ENCODE peak calls at places on chromosomes 1 and 21, in five cellular contexts. L is neural progenitor cell, C is A549, K is pancreas, N is uterus. G is an unnamed sample.

GRCh38 chr1:25031601-25031965 is 101.5 kb upstream of the RUNX3 start:
- DNase-seq in L (no peak), C (no peak), N (no peak), K (no peak), G (no peak)

GRCh38 chr1:167819849-167820683 is 93.9 kb downstream of the ADCY10 start:
- DNase-seq in N (peak; percentile 70), L (peak; percentile 84), C (peak; percentile 84), K (peak; percentile 80), G (peak; percentile 67)

GRCh38 chr21:15669247-15669646 is 60.5 kb upstream of the USP25 start:
- DNase-seq in N (no peak), L (no peak), C (no peak), K (no peak), G (peak; percentile 11)

GRCh38 chr1:94629259-94630181 is 88.0 kb upstream of the F3 start:
- DNase-seq in C (no peak), L (no peak), N (no peak), K (no peak), G (no peak)

GRCh38 chr1:31531177-31532000 is 44.9 kb upstream of the TINAGL1 start:
- DNase-seq in K (no peak), N (no peak), L (no peak), C (no peak), G (no peak)

GRCh38 chr1:212256404-212256803 is 28.8 kb upstream of the PPP2R5A start:
- DNase-seq in N (no peak), K (no peak), C (no peak), L (no peak), G (no peak)

GRCh38 chr21:40901690-40902089 is 54.7 kb upstream of the DSCAM start:
- DNase-seq in K (no peak), L (no peak), N (peak; percentile 52), C (no peak), G (no peak)

GRCh38 chr1:53450225-53450624 is 9.0 kb upstream of the DMRTB1 start:
- DNase-seq in L (peak; percentile 29), K (no peak), C (no peak), N (no peak), G (no peak)

GRCh38 chr1:212518188-212518951 is 85.7 kb downstream of the NENF start:
- DNase-seq in N (peak; percentile 25), C (peak; percentile 75), L (no peak), K (peak; percentile 69), G (peak; percentile 62)

GRCh38 chr1:224402472-224403035 is 32.0 kb downstream of the WDR26 start:
- DNase-seq in N (no peak), C (no peak), L (no peak), K (no peak), G (no peak)

GRCh38 chr1:224300346-224300745 is 29.6 kb downstream of the NVL start:
- DNase-seq in K (no peak), N (no peak), L (no peak), C (peak; percentile 45), G (peak; percentile 28)

GRCh38 chr1:20665736-20666135 is 4.6 kb upstream of the DDOST start:
- DNase-seq in C (no peak), N (no peak), L (no peak), K (no peak), G (no peak)

GRCh38 chr21:43608664-43609063 is 50.6 kb downstream of the HSF2BP start:
- DNase-seq in N (no peak), C (no peak), L (no peak), K (no peak), G (no peak)

GRCh38 chr1:87642581-87643129 is 314.0 kb downstream of the LMO4 start:
- DNase-seq in N (no peak), L (peak; percentile 74), C (no peak), K (no peak), G (no peak)

GRCh38 chr1:19219451-19219850 is 9.4 kb upstream of the UBR4 start:
- DNase-seq in K (no peak), C (no peak), L (no peak), N (no peak), G (no peak)

GRCh38 chr1:96741335-96741734 is 19.8 kb downstream of the PTBP2 start:
- DNase-seq in C (no peak), K (no peak), N (no peak), L (no peak), G (no peak)

GRCh38 chr1:70887936-70888335 is 159.7 kb downstream of the PTGER3 start:
- DNase-seq in C (no peak), N (peak; percentile 75), K (no peak), L (no peak), G (no peak)

GRCh38 chr1:183274836-183275235 is 88.8 kb downstream of the LAMC2 start:
- DNase-seq in N (no peak), K (no peak), C (no peak), L (no peak), G (no peak)

GRCh38 chr1:46613661-46614603 is 2.7 kb downstream of the MOB3C start:
- DNase-seq in K (peak; percentile 87), C (peak; percentile 14), L (peak; percentile 83), N (peak; percentile 89), G (peak; percentile 54)

GRCh38 chr1:226064816-226065248 is 2.3 kb downstream of the H3-3A start:
- DNase-seq in N (peak; percentile 55), C (peak; percentile 65), K (no peak), L (peak; percentile 65), G (no peak)

GRCh38 chr1:224431726-224432125 is 2.9 kb downstream of the WDR26 start:
- DNase-seq in C (no peak), L (no peak), N (no peak), K (no peak), G (no peak)

GRCh38 chr21:45288441-45288841 is 746 bp upstream of the POFUT2 start:
- DNase-seq in L (peak; percentile 39), K (no peak), N (no peak), C (no peak), G (no peak)

GRCh38 chr1:162536511-162536910 is 25.0 kb upstream of the UAP1 start:
- DNase-seq in K (no peak), N (no peak), L (no peak), C (peak; percentile 4), G (no peak)

GRCh38 chr1:212554401-212554800 is 54.2 kb upstream of the ATF3 start:
- DNase-seq in L (no peak), K (no peak), C (no peak), N (no peak), G (no peak)

DNA sequence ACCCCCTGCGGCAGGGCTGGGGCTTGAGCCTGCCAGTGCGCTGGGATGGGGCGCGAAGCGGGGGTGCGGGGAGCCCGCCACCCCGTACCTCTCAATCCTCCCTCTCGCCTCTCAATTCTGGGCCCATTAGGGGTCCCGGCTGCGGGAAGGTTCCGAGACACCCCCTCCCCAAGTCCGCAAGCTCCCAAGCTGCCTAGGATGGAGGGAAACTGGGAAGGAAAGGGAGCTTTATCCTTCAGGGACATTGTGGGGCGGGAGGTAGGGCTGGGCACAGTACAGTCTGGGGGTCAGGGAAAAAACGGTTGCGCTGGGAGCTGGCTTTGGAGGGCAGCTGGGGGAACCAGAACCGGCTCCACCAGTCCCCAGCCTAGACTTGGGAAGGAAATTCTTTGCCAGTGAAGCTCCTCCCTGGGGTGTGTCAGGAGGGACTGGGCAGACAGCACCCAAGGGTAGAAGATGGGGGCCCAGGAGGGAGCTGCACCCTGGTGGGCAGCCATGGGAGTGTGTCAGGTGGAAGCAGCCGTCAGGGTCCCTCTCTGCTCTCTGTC is 904 bp downstream of the GJB3 start:
- DNase-seq in C (no peak), K (no peak), N (no peak), L (no peak), G (no peak)
- TF ChIP-seq CTCF in C (no peak), K (no peak), N (no peak), L (no peak), G (no peak)

DNA sequence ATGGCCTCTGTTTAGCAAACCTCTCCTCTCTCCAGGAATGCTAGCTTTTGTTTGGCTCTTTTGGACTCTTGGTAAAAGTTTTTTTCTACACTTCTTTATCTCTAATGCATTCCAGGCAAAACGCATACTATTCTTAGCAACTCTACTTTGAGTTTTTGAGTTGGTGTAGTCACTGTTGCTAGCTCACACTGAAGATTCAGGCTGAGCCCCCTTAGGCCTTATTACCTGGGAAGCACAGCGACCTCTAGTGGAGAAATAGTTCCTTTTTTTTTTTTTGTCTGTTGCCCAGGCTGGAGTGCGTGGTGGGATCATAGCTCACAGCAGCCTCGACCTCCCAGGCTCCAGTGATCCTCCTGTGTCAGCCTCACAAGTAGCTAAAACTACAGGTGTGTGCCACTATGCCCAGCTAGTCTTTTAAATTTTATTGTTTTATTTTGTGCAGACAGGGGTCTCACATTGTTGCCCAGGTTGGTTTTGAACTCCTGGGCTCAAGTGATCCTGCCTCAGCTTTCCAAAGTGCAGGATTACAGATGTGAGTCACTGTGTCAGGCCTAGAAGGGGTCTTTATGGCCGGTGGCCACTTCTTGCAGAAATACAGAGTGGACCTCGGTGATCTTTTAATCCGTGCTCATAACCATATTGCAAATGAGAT is 61.6 kb downstream of the CASQ2 start:
- DNase-seq in K (no peak), N (no peak), L (peak; percentile 83), C (peak; percentile 31), G (peak; percentile 14)
- TF ChIP-seq CTCF in K (peak; percentile 54), N (peak; percentile 25), L (peak; percentile 88), C (peak; percentile 49), G (peak; percentile 57)

GRCh38 chr1:110476028-110476765 is 25.2 kb downstream of the PROK1 start:
- DNase-seq in K (no peak), N (no peak), C (no peak), L (no peak), G (no peak)

GRCh38 chr1:110474444-110474843 is 23.5 kb downstream of the PROK1 start:
- DNase-seq in N (no peak), C (no peak), L (no peak), K (no peak), G (no peak)

GRCh38 chr1:110477445-110477957 is 26.6 kb downstream of the PROK1 start:
- DNase-seq in N (no peak), K (no peak), L (peak; percentile 28), C (peak; percentile 57), G (no peak)

GRCh38 chr1:110477041-110477440 is 26.1 kb downstream of the PROK1 start:
- DNase-seq in L (no peak), K (no peak), C (peak; percentile 81), N (no peak), G (no peak)

DNA sequence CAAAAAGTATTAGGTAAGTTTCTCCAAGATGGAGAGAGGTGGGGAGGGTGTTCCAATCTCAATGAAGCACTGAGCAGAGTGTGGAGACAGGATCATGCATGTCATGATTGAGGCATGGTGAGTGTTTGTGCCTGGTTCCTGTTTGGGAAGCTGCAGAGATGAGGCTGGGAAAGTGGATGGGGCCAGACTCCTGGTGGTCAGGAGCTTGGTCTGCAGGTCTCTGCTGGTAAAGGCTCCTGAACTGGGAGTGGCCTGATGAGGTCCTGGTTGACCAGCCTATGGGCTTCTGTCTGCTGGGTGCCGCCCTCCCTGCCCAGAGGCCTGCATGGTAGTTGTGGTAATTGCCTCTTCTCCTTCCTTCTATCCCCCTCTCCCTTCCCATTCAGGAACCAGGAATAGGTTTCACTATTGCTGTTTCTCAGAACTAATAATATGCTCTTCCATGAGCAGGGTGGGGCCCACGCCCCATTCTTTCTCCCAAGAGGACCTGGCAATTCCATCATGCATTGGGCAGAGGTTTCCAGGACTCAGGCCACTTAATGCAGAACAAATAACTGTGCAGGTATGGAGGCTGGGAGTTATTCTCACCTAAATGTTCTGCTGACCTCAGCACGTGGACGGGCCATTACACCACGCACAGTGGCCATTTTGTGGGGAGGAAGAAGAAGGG is 24.5 kb downstream of the PROK1 start:
- DNase-seq in N (no peak), C (peak; percentile 22), K (no peak), L (no peak), G (no peak)
- TF ChIP-seq CTCF in N (no peak), C (no peak), K (no peak), L (no peak), G (no peak)

DNA sequence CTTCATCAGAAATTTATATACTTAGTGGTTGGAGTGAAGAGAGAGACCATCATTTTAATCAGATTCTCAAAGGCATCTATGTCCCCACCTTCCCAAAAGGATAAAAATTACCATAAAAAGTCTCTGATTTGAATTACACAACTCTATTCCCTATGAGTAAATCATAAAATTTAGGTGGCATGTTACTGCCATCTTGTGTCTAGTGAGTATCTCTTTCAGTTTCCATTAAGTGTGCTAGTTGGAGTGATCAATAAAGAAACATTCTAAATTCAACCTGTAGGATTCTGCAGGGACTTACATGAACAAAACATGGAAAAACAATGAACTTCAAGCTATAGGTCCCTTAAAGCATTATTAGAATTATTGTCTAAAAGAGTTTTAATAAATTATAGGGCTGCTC is 655.4 kb downstream of the LTN1 start:
- DNase-seq in N (no peak), C (peak; percentile 11), K (no peak), L (peak; percentile 12), G (peak; percentile 42)
- TF ChIP-seq CTCF in N (peak; percentile 34), C (no peak), K (no peak), L (peak; percentile 32), G (peak; percentile 43)

G was measured in AG09319.